ENCODE peak calls at places on chromosomes 5 and 9, in four cellular contexts. G is PC-3, S is cardiac muscle cell, P is endodermal cell. I is an unnamed sample.

GRCh38 chr9:88826651-88827245 is 164.5 kb upstream of the S1PR3 start:
- DNase-seq in P (no peak), S (peak; percentile 92), G (no peak), I (no peak)

GRCh38 chr5:17951392-17952169 is 317.3 kb downstream of the TAF11L14 start:
- DNase-seq in G (peak; percentile 98), S (no peak), P (peak; percentile 94), I (no peak)

GRCh38 chr9:137296214-137297059 is 5.6 kb downstream of the NRARP start:
- DNase-seq in P (peak; percentile 68), G (no peak), S (peak; percentile 90), I (peak; percentile 74)

GRCh38 chr5:61280766-61281427 is 51.2 kb upstream of the ZSWIM6 start:
- DNase-seq in P (no peak), S (no peak), G (peak; percentile 40), I (peak; percentile 51)

GRCh38 chr9:133224762-133225161 is 15.7 kb upstream of the OBP2B start:
- DNase-seq in G (no peak), S (no peak), P (no peak), I (peak; percentile 7)

GRCh38 chr5:44935262-44935661 is 126.5 kb downstream of the MRPS30 start:
- DNase-seq in G (peak; percentile 42), P (peak; percentile 81), S (no peak), I (no peak)

GRCh38 chr5:137341831-137342230 is 157.3 kb downstream of the SPOCK1 start:
- DNase-seq in P (no peak), S (no peak), G (no peak), I (no peak)

GRCh38 chr9:77142366-77142765 is 35.0 kb upstream of the VPS13A start:
- DNase-seq in S (no peak), P (no peak), G (peak; percentile 4), I (no peak)

GRCh38 chr9:63859475-63860215 is 1425.4 kb downstream of the FOXD4L5 start:
- DNase-seq in S (peak; percentile 38), P (no peak), G (no peak), I (peak; percentile 30)

GRCh38 chr9:101536351-101536750 is 2.7 kb downstream of the RNF20 start:
- DNase-seq in P (no peak), G (peak; percentile 68), S (peak; percentile 24), I (no peak)

GRCh38 chr9:87725900-87726709 is at the start of gene CTSL:
- DNase-seq in G (peak; percentile 67), S (peak; percentile 93), P (peak; percentile 97), I (peak; percentile 98)

GRCh38 chr5:13325765-13326164 is 618.7 kb downstream of the DNAH5 start:
- DNase-seq in S (no peak), G (peak; percentile 70), P (no peak), I (no peak)

GRCh38 chr5:14775857-14776256 is 95.7 kb downstream of the ANKH start:
- DNase-seq in P (no peak), S (peak; percentile 14), G (peak; percentile 94), I (no peak)

GRCh38 chr9:137241490-137242328 is 622 bp downstream of the TUBB4B start:
- DNase-seq in P (peak; percentile 68), G (peak; percentile 58), S (peak; percentile 47), I (peak; percentile 67)

GRCh38 chr9:89593776-89594427 is 10.9 kb upstream of the GADD45G start:
- DNase-seq in P (peak; percentile 95), S (peak; percentile 48), G (peak; percentile 58), I (peak; percentile 55)

GRCh38 chr5:116864157-116864837 is 289.7 kb upstream of the SEMA6A start:
- DNase-seq in S (no peak), P (peak; percentile 89), G (no peak), I (no peak)

GRCh38 chr5:149043641-149044040 is 19.2 kb downstream of the SH3TC2 start:
- DNase-seq in P (no peak), S (no peak), G (no peak), I (no peak)

GRCh38 chr5:56139978-56140562 is 93.1 kb downstream of the ANKRD55 start:
- DNase-seq in P (no peak), G (no peak), S (no peak), I (no peak)

GRCh38 chr5:115774684-115775083 is 41.8 kb downstream of the CDO1 start:
- DNase-seq in S (no peak), P (no peak), G (no peak), I (no peak)

GRCh38 chr5:174837919-174838902 is 113.8 kb downstream of the MSX2 start:
- DNase-seq in P (peak; percentile 82), G (peak; percentile 47), S (peak; percentile 75), I (no peak)

GRCh38 chr5:139746691-139747582 is 48.7 kb upstream of the PSD2 start:
- DNase-seq in P (peak; percentile 82), G (no peak), S (no peak), I (no peak)

GRCh38 chr5:34699155-34700077 is 43.3 kb downstream of the RAI14 start:
- DNase-seq in S (no peak), P (peak; percentile 79), G (no peak), I (no peak)

GRCh38 chr9:37676411-37676830 is 25.7 kb downstream of the FRMPD1 start:
- DNase-seq in S (no peak), G (no peak), P (no peak), I (no peak)
- TF ChIP-seq CTCF in S (no peak), G (no peak), P (no peak), I (no peak)

DNA sequence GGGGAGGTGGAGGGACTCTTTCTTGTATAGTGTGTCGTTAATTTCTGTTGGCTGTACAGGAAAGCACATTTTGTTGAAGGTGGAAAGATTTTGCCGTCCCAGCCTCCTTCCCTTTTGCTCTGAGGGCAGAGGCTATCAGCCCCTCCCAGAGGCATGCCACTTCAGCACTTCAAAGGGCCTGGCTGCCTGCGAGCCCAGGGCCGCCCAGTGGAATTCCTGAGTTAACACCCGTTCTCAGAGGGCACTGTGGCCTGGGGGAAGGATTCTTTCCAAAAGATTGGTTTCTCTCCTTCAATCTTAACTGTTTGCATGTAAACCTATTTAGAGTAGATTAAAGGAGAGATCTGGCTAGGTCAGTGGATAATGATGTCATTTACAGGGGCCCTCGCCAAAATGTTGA is 238.6 kb downstream of the FANCC start:
- DNase-seq in S (no peak), P (peak; percentile 83), G (no peak), I (no peak)
- TF ChIP-seq CTCF in S (no peak), P (peak; percentile 23), G (no peak), I (no peak)

GRCh38 chr5:93620487-93621339 is 37.7 kb downstream of the NR2F1 start:
- DNase-seq in P (peak; percentile 91), G (peak; percentile 80), S (peak; percentile 69), I (peak; percentile 81)
- TF ChIP-seq CTCF in P (peak; percentile 42), G (peak; percentile 22), S (peak; percentile 12), I (no peak)

DNA sequence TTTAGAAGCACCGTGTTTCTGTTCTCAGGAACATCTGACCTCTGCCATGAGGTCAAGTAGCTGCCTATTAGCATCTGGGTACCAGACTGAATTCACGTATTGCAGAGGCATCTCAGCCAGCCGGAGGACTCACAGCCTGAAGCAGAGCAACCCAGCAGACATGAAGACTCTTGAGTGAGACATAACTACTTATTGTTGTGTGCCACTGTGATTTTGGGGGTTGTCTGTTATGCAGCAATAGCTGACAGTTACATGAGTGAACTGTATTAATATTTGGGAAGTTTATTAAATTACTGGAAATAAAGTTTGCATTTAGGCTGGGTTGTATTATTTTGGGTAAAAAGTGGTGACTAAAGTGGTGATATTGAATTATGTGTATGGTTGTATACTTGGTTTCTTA is 1.3 kb upstream of the ACOT12 start:
- DNase-seq in S (no peak), G (no peak), P (no peak), I (no peak)
- TF ChIP-seq CTCF in S (no peak), G (no peak), P (no peak), I (no peak)

GRCh38 chr9:34863426-34863825 is 94.7 kb upstream of the PHF24 start:
- DNase-seq in P (no peak), S (no peak), G (no peak), I (no peak)
- TF ChIP-seq CTCF in P (no peak), S (no peak), G (no peak), I (no peak)

GRCh38 chr9:135414293-135414692 is 65.3 kb upstream of the PPP1R26 start:
- DNase-seq in G (no peak), S (no peak), P (no peak), I (no peak)
- TF ChIP-seq CTCF in G (no peak), S (no peak), P (no peak), I (no peak)